ENCODE peak calls at places on chromosomes 12 and 14, in nine cellular contexts. X is activated naive CD8-positive, alpha-beta T cell treated with anti-CD3 and anti-CD28 coated beads, Interleukin-2, amount 10 ng/mL, durations not matched to agents 7 days and 5 days; G is GM04503; N is right lobe of liver; T is activated CD4-positive, alpha-beta memory T cell treated with anti-CD3 and anti-CD28 coated beads, Interleukin-2, amount 10 ng/mL, durations not matched to agents 7 days and 5 days; Q is NCI-H187; I is A549; F is NCI-H2081; D is myocyte. O is an unnamed sample.
A peak's percentile ranks its signal among the peaks of the same experiment; 100 is the strongest.

GRCh38 chr12:1612196-1612595 is 16.8 kb upstream of the WNT5B start:
- DNase-seq in G (no peak), I (no peak), T (no peak), Q (no peak), N (no peak), X (no peak), D (no peak), F (no peak), O (no peak)

GRCh38 chr14:50599700-50600444 is 39.9 kb downstream of the ATL1 start:
- DNase-seq in G (no peak), Q (no peak), N (no peak), F (no peak), D (peak; percentile 70), X (no peak), T (no peak), I (peak; percentile 62), O (no peak)

GRCh38 chr12:53231859-53232640 is at the start of gene RARG:
- DNase-seq in Q (no peak), I (peak; percentile 76), G (no peak), F (peak; percentile 40), X (peak; percentile 69), N (no peak), T (peak; percentile 72), D (peak; percentile 73), O (peak; percentile 85)

GRCh38 chr12:46560874-46561273 is 188.3 kb upstream of the SLC38A2 start:
- DNase-seq in N (no peak), D (no peak), X (no peak), F (no peak), Q (no peak), G (no peak), T (no peak), I (no peak), O (no peak)

GRCh38 chr12:89756638-89757321 is 48.1 kb upstream of the ATP2B1 start:
- DNase-seq in F (no peak), G (peak; percentile 99), T (no peak), X (no peak), Q (no peak), N (no peak), D (peak; percentile 62), I (peak; percentile 95), O (no peak)

GRCh38 chr12:42961395-42961794 is 371.8 kb upstream of the PRICKLE1 start:
- DNase-seq in T (no peak), G (peak; percentile 37), D (peak; percentile 93), I (peak; percentile 90), Q (no peak), F (no peak), N (no peak), X (no peak), O (peak; percentile 74)

GRCh38 chr12:55822228-55822627 is 4.4 kb downstream of the ORMDL2 start:
- DNase-seq in N (no peak), I (peak; percentile 44), T (no peak), D (no peak), X (no peak), Q (no peak), F (no peak), G (no peak), O (peak; percentile 65)

GRCh38 chr12:8780389-8780788 is 42.0 kb upstream of the A2ML1 start:
- DNase-seq in D (peak; percentile 30), G (peak; percentile 10), Q (no peak), I (peak; percentile 58), X (no peak), F (no peak), N (no peak), T (no peak), O (peak; percentile 68)

GRCh38 chr12:124568431-124569374 is 1.3 kb upstream of the NCOR2 start:
- DNase-seq in Q (no peak), T (no peak), G (peak; percentile 80), F (no peak), I (peak; percentile 79), D (peak; percentile 92), X (no peak), N (peak; percentile 59), O (peak; percentile 90)

GRCh38 chr12:106170285-106170684 is 31.5 kb upstream of the NUAK1 start:
- DNase-seq in X (no peak), Q (no peak), D (peak; percentile 69), T (no peak), G (peak; percentile 51), F (no peak), N (no peak), I (peak; percentile 21), O (no peak)

GRCh38 chr12:109020136-109020535 is 732 bp downstream of the SVOP start:
- DNase-seq in X (no peak), N (no peak), I (no peak), Q (no peak), D (no peak), F (no peak), T (no peak), G (no peak), O (no peak)

GRCh38 chr12:49529409-49529808 is 9.4 kb upstream of the KCNH3 start:
- DNase-seq in X (no peak), Q (no peak), T (no peak), D (no peak), F (no peak), I (no peak), G (no peak), N (no peak), O (no peak)

GRCh38 chr14:100868621-100869370 is 34.7 kb downstream of the RTL1 start:
- DNase-seq in T (no peak), N (no peak), I (no peak), G (no peak), X (peak; percentile 14), F (no peak), D (no peak), Q (no peak), O (no peak)

GRCh38 chr14:34179723-34180122 is 228.8 kb upstream of the EGLN3 start:
- DNase-seq in D (no peak), N (no peak), F (peak; percentile 40), Q (no peak), T (no peak), X (no peak), G (no peak), I (no peak), O (no peak)

GRCh38 chr12:91216871-91217270 is 34.3 kb upstream of the DCN start:
- DNase-seq in N (no peak), F (no peak), I (no peak), X (no peak), D (no peak), Q (no peak), T (no peak), G (no peak), O (no peak)

GRCh38 chr12:27334052-27334720 is 1.6 kb downstream of the BMAL2 start:
- DNase-seq in G (no peak), X (no peak), T (no peak), D (no peak), N (no peak), F (no peak), I (no peak), Q (no peak), O (no peak)

GRCh38 chr12:123928274-123928865 is 44.3 kb downstream of the CCDC92 start:
- DNase-seq in T (no peak), Q (peak; percentile 80), D (peak; percentile 47), F (no peak), G (no peak), N (no peak), I (no peak), X (no peak), O (no peak)

GRCh38 chr12:3564861-3565260 is 73.9 kb downstream of the PRMT8 start:
- DNase-seq in Q (no peak), N (no peak), I (no peak), G (no peak), T (no peak), F (no peak), D (no peak), X (no peak), O (no peak)

GRCh38 chr12:52975820-52976573 is 27.1 kb downstream of the KRT18 start:
- DNase-seq in N (peak; percentile 60), G (no peak), I (peak; percentile 92), F (no peak), X (no peak), D (no peak), Q (peak; percentile 47), T (no peak), O (peak; percentile 97)

GRCh38 chr12:39227218-39227617 is 215.7 kb downstream of the KIF21A start:
- DNase-seq in N (no peak), Q (no peak), T (no peak), X (no peak), F (no peak), D (no peak), G (no peak), I (no peak), O (peak; percentile 75)